ENCODE peak calls at places on chromosomes 6 and 20, in four cellular contexts. Z is GM23248, I is MM.1S, V is neural progenitor cell. Q is an unnamed sample.

GRCh38 chr20:3021327-3021726 is 22.1 kb upstream of the GNRH2 start:
- DNase-seq in I (no peak), Z (no peak), V (no peak), Q (no peak)

GRCh38 chr6:137313928-137314855 is 95.0 kb upstream of the IFNGR1 start:
- DNase-seq in Z (peak; percentile 83), V (peak; percentile 87), I (peak; percentile 72), Q (peak; percentile 83)

GRCh38 chr20:49775229-49775693 is 37.4 kb upstream of the SLC9A8 start:
- DNase-seq in I (no peak), V (peak; percentile 19), Z (peak; percentile 60), Q (no peak)

GRCh38 chr6:143323729-143324465 is 126.6 kb downstream of the ADAT2 start:
- DNase-seq in V (no peak), Z (no peak), I (no peak), Q (no peak)

GRCh38 chr6:6785163-6785521 is 196.6 kb downstream of the LY86 start:
- DNase-seq in Z (no peak), I (no peak), V (no peak), Q (no peak)

GRCh38 chr6:144477396-144477795 is 192.3 kb downstream of the UTRN start:
- DNase-seq in I (no peak), V (no peak), Z (peak; percentile 36), Q (no peak)

GRCh38 chr6:129860901-129861665 is at the start of gene TMEM244:
- DNase-seq in V (no peak), Z (peak; percentile 91), I (peak; percentile 73), Q (no peak)

GRCh38 chr6:141965016-141965545 is 167.6 kb upstream of the GJE1 start:
- DNase-seq in V (no peak), Z (no peak), I (no peak), Q (no peak)

GRCh38 chr6:167493961-167494697 is 169.2 kb downstream of the TTLL2 start:
- DNase-seq in V (no peak), Z (no peak), I (no peak), Q (no peak)

GRCh38 chr6:25576920-25577319 is 75.1 kb upstream of the SCGN start:
- DNase-seq in V (no peak), I (no peak), Z (peak; percentile 6), Q (no peak)

GRCh38 chr20:36670665-36671357 is 24.8 kb upstream of the SLA2 start:
- DNase-seq in V (no peak), Z (no peak), I (no peak), Q (no peak)

GRCh38 chr6:158517581-158517980 is 42.3 kb upstream of the TMEM181 start:
- DNase-seq in I (no peak), V (no peak), Z (no peak), Q (no peak)

GRCh38 chr6:140353536-140353935 is 979.1 kb upstream of the CITED2 start:
- DNase-seq in I (no peak), V (no peak), Z (no peak), Q (no peak)

GRCh38 chr6:116409756-116410155 is 39.0 kb downstream of the DSE start:
- DNase-seq in V (no peak), Z (no peak), I (peak; percentile 48), Q (no peak)

GRCh38 chr20:39429716-39430115 is 467.6 kb downstream of the DHX35 start:
- DNase-seq in V (peak; percentile 27), I (no peak), Z (no peak), Q (no peak)

GRCh38 chr6:160215232-160215631 is 43.4 kb downstream of the SLC22A2 start:
- DNase-seq in I (no peak), V (no peak), Z (no peak), Q (no peak)

GRCh38 chr6:82138075-82138791 is 109.3 kb downstream of the IBTK start:
- DNase-seq in I (no peak), V (no peak), Z (peak; percentile 4), Q (no peak)

GRCh38 chr6:5567890-5568289 is 306.6 kb downstream of the FARS2 start:
- DNase-seq in Z (no peak), V (no peak), I (no peak), Q (no peak)

GRCh38 chr6:163489584-163489983 is 75.1 kb downstream of the QKI start:
- DNase-seq in Z (peak; percentile 23), I (no peak), V (no peak), Q (no peak)

GRCh38 chr6:153465050-153465449 is 334.0 kb upstream of the RGS17 start:
- DNase-seq in V (no peak), Z (no peak), I (no peak), Q (no peak)

GRCh38 chr20:38152175-38153010 is 12.7 kb downstream of the TGM2 start:
- DNase-seq in V (no peak), Z (peak; percentile 68), I (no peak), Q (peak; percentile 32)

GRCh38 chr6:101150226-101150625 is 243.3 kb upstream of the GRIK2 start:
- DNase-seq in Z (no peak), I (no peak), V (peak; percentile 68), Q (peak; percentile 67)

GRCh38 chr6:109465772-109466171 is 10.2 kb upstream of the MICAL1 start:
- DNase-seq in Z (no peak), V (no peak), I (no peak), Q (no peak)

GRCh38 chr6:83092756-83093399 is 25.4 kb downstream of the DOP1A start:
- DNase-seq in V (no peak), I (no peak), Z (peak; percentile 29), Q (no peak)

DNA sequence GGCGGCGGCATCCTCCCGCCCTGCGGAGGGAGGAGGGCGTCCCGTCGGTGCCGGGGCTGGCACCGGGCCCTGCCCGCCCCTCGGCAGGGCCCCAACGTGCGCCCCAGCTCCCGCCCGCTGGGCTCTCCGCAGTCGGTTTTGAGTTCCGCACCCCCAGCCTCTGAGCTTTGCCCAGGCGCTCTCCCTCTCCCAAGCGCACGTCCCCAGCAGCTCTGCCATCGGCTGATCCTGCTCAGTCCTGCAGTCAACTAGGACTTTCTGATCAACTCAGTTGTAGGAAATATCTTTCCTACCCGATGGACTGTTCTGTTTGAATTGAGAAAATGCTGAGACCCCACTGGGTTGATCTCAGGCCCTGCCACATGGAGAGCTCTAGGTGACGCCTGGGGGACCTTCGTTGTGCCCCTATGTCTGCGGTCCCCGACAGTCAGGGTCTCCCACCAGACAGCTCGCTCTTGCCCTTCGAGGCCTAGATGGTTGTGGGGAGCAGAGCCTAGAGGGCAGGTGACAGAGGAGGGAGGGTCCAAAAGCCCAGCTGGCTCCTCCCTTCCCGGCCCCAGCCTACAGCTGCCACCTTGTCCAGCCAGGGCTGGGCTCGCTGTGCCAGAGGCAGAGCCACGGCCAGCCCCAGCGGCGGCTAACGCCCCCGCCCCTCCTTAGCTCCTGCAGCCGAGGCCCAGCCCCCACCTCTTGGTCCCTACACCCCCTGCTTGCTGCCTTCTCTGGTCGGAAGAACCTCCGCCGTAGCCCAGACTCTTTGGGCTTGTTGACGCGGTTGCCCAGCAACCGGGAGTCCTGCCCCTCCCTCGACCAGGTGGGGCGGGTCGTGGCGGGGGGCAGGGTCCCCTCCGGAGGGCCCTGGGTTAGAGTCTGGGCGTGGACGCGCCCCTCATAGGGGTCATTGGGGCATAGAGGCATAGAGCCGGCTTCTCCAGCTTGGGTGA is at the start of gene LKAAEAR1:
- DNase-seq in I (no peak), Z (peak; percentile 29), V (peak; percentile 59), Q (no peak)
- H3K4me3 ChIP-seq in I (peak within 1 kb of the TSS; percentile 48), Z (peak within 1 kb of the TSS; percentile 66), V (peak within 1 kb of the TSS; percentile 61), Q (peak within 1 kb of the TSS; percentile 33)

GRCh38 chr20:32141465-32141980 is 32.0 kb downstream of the TM9SF4 start:
- DNase-seq in I (no peak), V (no peak), Z (no peak), Q (no peak)
- H3K36me3 ChIP-seq in I (peaks cover 4% of the 10 kb centered on the region), V (no peaks in the 10 kb centered on the region), Z (peaks cover 29% of the 10 kb centered on the region), Q (peaks cover 88% of the 10 kb centered on the region)

GRCh38 chr20:62243106-62243505 is 4.8 kb downstream of the OSBPL2 start:
- DNase-seq in V (no peak), I (no peak), Z (no peak), Q (no peak)

GRCh38 chr20:62245911-62246280 is 7.6 kb downstream of the OSBPL2 start:
- DNase-seq in Z (no peak), V (no peak), I (no peak), Q (no peak)

GRCh38 chr20:62246431-62246830 is 8.1 kb downstream of the OSBPL2 start:
- DNase-seq in I (no peak), Z (no peak), V (no peak), Q (no peak)

GRCh38 chr20:62243906-62244515 is 5.7 kb downstream of the OSBPL2 start:
- DNase-seq in Z (no peak), I (no peak), V (no peak), Q (no peak)

DNA sequence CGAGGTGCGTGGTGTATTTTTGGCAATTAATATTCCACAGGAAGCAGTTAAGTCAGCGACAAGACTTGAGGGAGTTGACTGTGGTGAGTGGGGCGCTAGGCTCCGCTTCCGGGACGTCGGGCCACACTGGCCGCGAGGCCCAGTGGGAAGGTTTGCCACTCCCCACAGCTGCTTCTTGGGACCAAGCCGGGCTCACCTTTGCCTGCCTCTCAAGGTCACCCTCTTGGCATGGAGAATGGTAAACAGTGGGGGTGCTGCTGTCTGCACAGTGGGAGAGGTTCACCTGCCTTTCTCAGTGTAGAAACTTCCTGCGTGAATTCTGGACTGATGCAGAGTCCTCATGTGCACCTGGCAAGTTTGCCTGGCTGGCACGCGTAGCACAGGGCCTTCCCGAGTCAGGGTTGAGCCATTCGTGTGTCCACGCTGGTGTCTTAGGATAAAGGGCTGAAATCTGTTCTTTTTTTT is 6.4 kb downstream of the OSBPL2 start:
- DNase-seq in Z (no peak), I (no peak), V (no peak), Q (no peak)
- H3K4me1 ChIP-seq in Z (no peaks in the 10 kb centered on the region), I (no peaks in the 10 kb centered on the region), V (no peaks in the 10 kb centered on the region), Q (peaks cover 3% of the 10 kb centered on the region)

GRCh38 chr6:147544420-147544819 is 35.9 kb downstream of the SAMD5 start:
- DNase-seq in V (no peak), I (no peak), Z (no peak), Q (no peak)

GRCh38 chr6:147540075-147540474 is 31.6 kb downstream of the SAMD5 start:
- DNase-seq in I (no peak), V (no peak), Z (no peak), Q (no peak)

GRCh38 chr6:147534116-147534865 is 25.8 kb downstream of the SAMD5 start:
- DNase-seq in V (no peak), Z (no peak), I (no peak), Q (no peak)

GRCh38 chr6:147538821-147539220 is 30.3 kb downstream of the SAMD5 start:
- DNase-seq in V (no peak), Z (no peak), I (no peak), Q (no peak)
- H3K4me3 ChIP-seq in V (no peak overlapping the region), Z (no peak overlapping the region), I (no peak overlapping the region), Q (no peak overlapping the region)

DNA sequence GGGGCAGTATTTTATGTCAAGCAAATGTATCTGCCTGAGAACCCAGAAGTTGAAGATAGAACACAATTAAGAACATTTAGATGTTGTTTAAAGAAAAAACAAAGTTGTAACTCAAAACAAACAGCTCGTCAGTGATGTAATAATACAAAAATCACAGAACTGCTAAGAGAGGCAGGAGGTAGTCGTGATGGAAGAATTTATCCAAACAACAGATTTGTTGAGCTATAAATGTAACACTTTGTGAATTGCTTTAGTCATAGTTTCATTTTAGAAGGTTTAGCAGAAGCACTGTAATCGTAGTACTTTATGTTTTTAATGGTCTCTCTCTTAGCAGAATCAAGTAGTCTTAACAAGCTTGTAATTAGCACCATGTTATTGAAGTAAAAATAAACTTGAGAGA is 73.6 kb downstream of the SCAF8 start:
- DNase-seq in I (no peak), V (no peak), Z (peak; percentile 30), Q (no peak)
- H3K36me3 ChIP-seq in I (no peaks in the 10 kb centered on the region), V (peaks cover 78% of the 10 kb centered on the region), Z (peaks cover 78% of the 10 kb centered on the region), Q (peaks cover 69% of the 10 kb centered on the region)

GRCh38 chr20:59644371-59644939 is 40.1 kb downstream of the PHACTR3 start:
- DNase-seq in I (no peak), V (no peak), Z (no peak), Q (no peak)
- H3K4me1 ChIP-seq in I (no peaks in the 10 kb centered on the region), V (no peaks in the 10 kb centered on the region), Z (no peaks in the 10 kb centered on the region), Q (no peaks in the 10 kb centered on the region)

GRCh38 chr20:14336667-14337066 is 745 bp downstream of the FLRT3 start:
- DNase-seq in I (peak; percentile 35), Z (peak; percentile 48), V (peak; percentile 52), Q (no peak)
- H3K4me3 ChIP-seq in I (peak overlapping the region; percentile 38), Z (peak overlapping the region; percentile 97), V (peak overlapping the region; percentile 67), Q (no peak overlapping the region)

Q was measured in HAP-1.